ENCODE peak calls at places on chromosome 3, in four cellular contexts. L, C, A and F are unnamed samples.

GRCh38 chr3:119187266-119187665 is 13.9 kb downstream of the UPK1B start:
- DNase-seq in L (no peak), C (no peak), A (no peak), F (no peak)

GRCh38 chr3:58463181-58463941 is 28.5 kb upstream of the KCTD6 start:
- DNase-seq in L (peak; percentile 76), C (peak; percentile 88), A (peak; percentile 87), F (no peak)

GRCh38 chr3:102481050-102481449 is 46.2 kb downstream of the ZPLD1 start:
- DNase-seq in L (no peak), C (no peak), A (no peak), F (no peak)

GRCh38 chr3:171018151-171018935 is 8.2 kb downstream of the SLC2A2 start:
- DNase-seq in L (no peak), C (peak; percentile 67), A (no peak), F (no peak)

GRCh38 chr3:194136519-194137313 is 768 bp downstream of the HES1 start:
- DNase-seq in L (no peak), C (peak; percentile 74), A (peak; percentile 78), F (no peak)

GRCh38 chr3:156321934-156322333 is 201.6 kb downstream of the KCNAB1 start:
- DNase-seq in L (no peak), C (no peak), A (no peak), F (no peak)

GRCh38 chr3:128435058-128435457 is 31.6 kb downstream of the DNAJB8 start:
- DNase-seq in L (no peak), C (peak; percentile 40), A (no peak), F (no peak)

GRCh38 chr3:186653079-186653710 is 12.6 kb upstream of the HRG start:
- DNase-seq in L (no peak), C (no peak), A (no peak), F (no peak)

GRCh38 chr3:172021165-172021564 is 18.2 kb upstream of the FNDC3B start:
- DNase-seq in L (no peak), C (no peak), A (no peak), F (no peak)

GRCh38 chr3:186287723-186288122 is 74.3 kb downstream of the DGKG start:
- DNase-seq in L (no peak), C (no peak), A (no peak), F (no peak)

GRCh38 chr3:63349583-63350177 is 71.6 kb downstream of the SYNPR start:
- DNase-seq in L (peak; percentile 24), C (peak; percentile 86), A (no peak), F (no peak)

GRCh38 chr3:114624676-114625181 is 330.9 kb downstream of the TIGIT start:
- DNase-seq in L (peak; percentile 87), C (no peak), A (peak; percentile 97), F (peak; percentile 71)

GRCh38 chr3:179651687-179652466 is 963 bp upstream of the USP13 start:
- DNase-seq in L (no peak), C (no peak), A (no peak), F (no peak)

GRCh38 chr3:52002768-52003167 is 7.1 kb upstream of the RPL29 start:
- DNase-seq in L (no peak), C (no peak), A (peak; percentile 31), F (no peak)

GRCh38 chr3:46861293-46861995 is 1.8 kb downstream of the MYL3 start:
- DNase-seq in L (no peak), C (no peak), A (peak; percentile 57), F (no peak)

GRCh38 chr3:130014526-130014925 is 40.0 kb downstream of the TRH start:
- DNase-seq in L (no peak), C (no peak), A (no peak), F (no peak)

GRCh38 chr3:196997311-196997710 is 28.7 kb upstream of the PIGZ start:
- DNase-seq in L (no peak), C (no peak), A (no peak), F (no peak)

DNA sequence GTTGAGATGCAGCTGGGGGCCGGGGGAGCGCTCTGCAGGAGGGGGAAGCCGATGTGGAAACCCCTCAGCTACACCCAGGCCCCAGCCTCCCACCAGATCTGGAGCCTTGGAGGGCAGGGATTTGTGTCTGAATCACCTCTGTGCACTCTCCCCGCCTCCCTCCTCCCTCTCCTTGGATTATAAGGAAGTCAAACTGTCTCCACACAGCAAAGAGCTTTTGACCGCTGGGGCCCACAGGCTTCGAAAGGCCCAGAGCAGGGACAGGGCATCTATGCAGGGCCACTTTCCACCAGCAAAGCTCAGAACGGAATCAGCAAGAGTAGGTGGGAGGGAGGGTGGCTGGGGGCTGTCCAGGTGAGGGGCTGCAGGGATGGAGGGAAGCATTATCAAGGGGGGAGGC is 68.9 kb downstream of the IQSEC1 start:
- DNase-seq in L (no peak), C (no peak), A (no peak), F (no peak)
- H3K27ac ChIP-seq in L (no peak overlapping the region), C (no peak overlapping the region), A (no peak overlapping the region), F (peak overlapping the region; percentile 7)

DNA sequence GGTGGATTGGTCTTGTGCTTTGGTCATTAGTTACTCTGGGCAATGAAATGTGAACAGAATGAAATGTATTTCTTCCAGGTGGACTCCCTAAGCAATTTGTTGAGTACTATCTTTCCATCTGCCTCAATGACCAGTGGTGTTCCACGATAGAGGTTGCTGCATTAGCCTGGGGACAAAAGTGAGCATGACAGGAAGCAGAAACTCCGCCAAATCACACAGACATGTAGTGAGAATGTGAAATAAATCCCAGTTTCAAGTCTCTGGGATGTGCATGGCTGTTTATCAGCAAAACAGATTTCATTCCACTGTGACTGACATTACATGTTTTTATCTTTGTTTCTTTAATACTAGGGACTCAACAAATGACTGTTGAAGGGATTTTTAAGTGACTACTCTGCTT is 63.3 kb upstream of the DCBLD2 start:
- DNase-seq in L (no peak), C (no peak), A (no peak), F (no peak)
- H3K27ac ChIP-seq in L (peak overlapping the region; percentile 97), C (no peak overlapping the region), A (no peak overlapping the region), F (no peak overlapping the region)

GRCh38 chr3:43707998-43708397 is 17.3 kb downstream of the ABHD5 start:
- DNase-seq in L (peak; percentile 85), C (no peak), A (no peak), F (no peak)
- H3K27ac ChIP-seq in L (peak overlapping the region; percentile 17), C (no peak overlapping the region), A (no peak overlapping the region), F (no peak overlapping the region)

DNA sequence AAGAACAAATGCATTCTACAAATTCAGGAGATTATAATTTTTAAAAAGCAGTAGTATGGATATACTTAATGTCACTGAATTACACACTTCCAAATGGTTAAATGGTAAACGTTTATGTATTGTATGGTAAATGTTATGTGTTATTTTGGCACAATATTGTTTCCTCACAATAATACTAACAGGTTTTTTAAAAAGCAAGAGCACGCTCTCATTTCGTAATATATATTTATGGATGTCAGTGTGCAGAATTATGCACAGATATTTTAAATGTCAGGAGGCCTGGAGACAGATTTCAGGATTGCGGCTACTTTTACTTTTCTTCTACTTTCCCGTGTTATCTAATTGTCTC is 533 bp downstream of the ZNF445 start:
- DNase-seq in L (no peak), C (no peak), A (no peak), F (no peak)
- H3K27ac ChIP-seq in L (no peak overlapping the region), C (no peak overlapping the region), A (no peak overlapping the region), F (no peak overlapping the region)

DNA sequence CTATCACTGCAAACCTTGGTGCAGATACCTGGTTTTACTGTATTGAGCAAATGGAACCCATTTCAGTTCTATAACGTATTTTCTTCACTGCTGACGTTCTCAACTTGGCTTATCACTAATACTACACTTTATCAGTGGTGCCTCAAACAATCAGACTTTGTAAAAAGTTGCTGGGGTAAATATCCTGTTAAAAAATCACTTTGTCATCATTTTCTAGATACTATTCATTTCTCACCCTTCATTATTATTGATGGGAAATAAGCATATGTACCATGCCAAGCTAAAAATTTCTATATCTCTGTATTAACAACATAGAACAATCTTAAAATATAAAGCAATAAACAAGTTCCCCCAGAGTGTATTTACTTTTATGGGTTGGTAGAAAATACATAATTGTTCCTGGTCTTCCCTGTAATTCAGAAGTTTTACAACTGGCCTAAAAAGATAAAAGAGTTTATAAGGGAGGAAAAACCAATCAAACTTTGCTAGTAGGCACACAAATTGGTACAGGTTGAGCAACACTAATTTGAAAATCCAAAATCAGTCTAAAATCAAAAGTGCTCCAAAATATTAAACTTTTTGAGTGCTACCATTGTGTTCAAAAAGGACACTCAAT is 33.2 kb downstream of the CIP2A start:
- DNase-seq in L (no peak), C (no peak), A (no peak), F (no peak)
- H3K27ac ChIP-seq in L (no peak overlapping the region), C (no peak overlapping the region), A (no peak overlapping the region), F (no peak overlapping the region)